ENCODE peak calls at places on chromosomes 11 and 22, in ten cellular contexts. Q, O, D, T, R, H, E, W, P and F are unnamed samples.

GRCh38 chr11:113862430-113862829 is 12.9 kb downstream of the USP28 start:
- DNase-seq in O (no peak), Q (no peak), P (peak), W (no peak), R (no peak), H (no peak), T (no peak), E (no peak), D (peak), F (no peak)

GRCh38 chr11:125670131-125670530 is 10.5 kb downstream of the ACRV1 start:
- DNase-seq in T (no peak), D (no peak), H (no peak), R (no peak), W (no peak), P (no peak), O (no peak), Q (no peak), E (no peak), F (no peak)

GRCh38 chr22:24965822-24966626 is 13.5 kb downstream of the KIAA1671 start:
- DNase-seq in R (peak), H (peak), T (no peak), W (no peak), E (no peak), O (no peak), D (no peak), Q (no peak), P (peak), F (peak)

GRCh38 chr22:31789803-31790202 is 36.0 kb downstream of the DEPDC5 start:
- DNase-seq in D (no peak), P (no peak), R (no peak), O (no peak), H (no peak), W (no peak), E (no peak), Q (no peak), T (no peak), F (no peak)

GRCh38 chr11:123216249-123216648 is 21.2 kb upstream of the CLMP start:
- DNase-seq in T (no peak), Q (no peak), R (no peak), D (no peak), O (no peak), W (no peak), P (no peak), H (peak), E (no peak), F (no peak)

GRCh38 chr22:25165785-25166184 is 33.9 kb upstream of the CRYBB3 start:
- DNase-seq in E (no peak), W (no peak), P (no peak), D (no peak), Q (no peak), O (no peak), T (no peak), R (no peak), H (no peak), F (no peak)

GRCh38 chr22:42978453-42979103 is 36.4 kb downstream of the PACSIN2 start:
- DNase-seq in P (peak), H (no peak), T (no peak), R (no peak), O (no peak), W (no peak), Q (peak), E (no peak), D (peak), F (no peak)

GRCh38 chr11:371051-371450 is 1.8 kb downstream of the B4GALNT4 start:
- DNase-seq in O (no peak), E (no peak), W (no peak), H (no peak), R (no peak), D (no peak), P (no peak), T (no peak), Q (no peak), F (no peak)

GRCh38 chr22:28930357-28931007 is 47.1 kb downstream of the ZNRF3 start:
- DNase-seq in W (no peak), Q (no peak), H (no peak), T (no peak), O (no peak), D (no peak), P (peak), R (no peak), E (no peak), F (no peak)

GRCh38 chr11:12674936-12675696 is 895 bp downstream of the TEAD1 start:
- DNase-seq in Q (peak), P (no peak), O (peak), R (peak), E (peak), H (no peak), T (no peak), W (peak), D (peak), F (peak)

GRCh38 chr11:9906043-9906791 is 242.3 kb downstream of the SWAP70 start:
- DNase-seq in H (no peak), R (no peak), D (peak), T (peak), W (no peak), Q (peak), O (no peak), P (peak), E (no peak), F (no peak)

GRCh38 chr11:88280673-88281316 is 56.7 kb downstream of the CTSC start:
- DNase-seq in W (no peak), P (no peak), H (no peak), R (no peak), Q (no peak), D (peak), O (no peak), E (no peak), T (no peak), F (no peak)

GRCh38 chr22:49976439-49977175 is 16.0 kb downstream of the PIM3 start:
- DNase-seq in H (no peak), W (peak), E (peak), R (peak), P (no peak), Q (no peak), T (no peak), D (no peak), O (no peak), F (no peak)

GRCh38 chr22:20483771-20484170 is 11.8 kb downstream of the KLHL22 start:
- DNase-seq in D (no peak), R (no peak), Q (no peak), P (no peak), W (no peak), O (no peak), E (no peak), H (no peak), T (no peak), F (no peak)

GRCh38 chr11:12103411-12104225 is 6.8 kb upstream of the MICAL2 start:
- DNase-seq in Q (no peak), W (no peak), D (no peak), P (peak), T (no peak), O (no peak), H (no peak), R (no peak), E (no peak), F (no peak)

GRCh38 chr11:57571631-57572030 is 4.2 kb upstream of the UBE2L6 start:
- DNase-seq in P (no peak), O (no peak), D (no peak), H (no peak), Q (no peak), E (no peak), W (no peak), T (no peak), R (no peak), F (no peak)

GRCh38 chr22:26033071-26033470 is 136.2 kb upstream of the SEZ6L start:
- DNase-seq in Q (no peak), R (no peak), O (no peak), D (no peak), W (no peak), E (no peak), H (no peak), P (no peak), T (no peak), F (no peak)

GRCh38 chr22:33210129-33210784 is 152.1 kb upstream of the SYN3 start:
- DNase-seq in T (peak), O (no peak), D (peak), H (peak), E (peak), W (peak), P (peak), R (peak), Q (peak), F (peak)

GRCh38 chr11:104164028-104164520 is at the start of gene PDGFD:
- DNase-seq in W (peak), D (peak), R (peak), O (peak), H (peak), P (peak), E (peak), T (peak), Q (peak), F (peak)

GRCh38 chr11:123377355-123377754 is 52.7 kb upstream of the GRAMD1B start:
- DNase-seq in P (no peak), Q (no peak), E (no peak), D (no peak), T (no peak), R (no peak), O (no peak), H (no peak), W (no peak), F (no peak)

GRCh38 chr11:96105197-96105895 is 181.4 kb upstream of the MTMR2 start:
- DNase-seq in Q (peak), W (no peak), H (no peak), P (peak), T (no peak), D (peak), O (no peak), R (no peak), E (no peak), F (no peak)

GRCh38 chr11:84865257-84865656 is 761.9 kb downstream of the DLG2 start:
- DNase-seq in T (no peak), Q (no peak), E (no peak), P (peak), R (no peak), H (no peak), D (peak), O (no peak), W (no peak), F (no peak)

GRCh38 chr11:440065-441042 is 1.5 kb downstream of the ANO9 start:
- DNase-seq in P (no peak), R (peak), E (no peak), W (no peak), Q (no peak), T (no peak), O (no peak), H (peak), D (peak), F (no peak)

GRCh38 chr11:45366839-45367238 is 80.7 kb upstream of the SYT13 start:
- DNase-seq in P (no peak), R (no peak), D (no peak), H (no peak), Q (no peak), T (no peak), O (no peak), E (no peak), W (no peak), F (no peak)

GRCh38 chr11:67287355-67288197 is 1.5 kb upstream of the ANKRD13D start:
- DNase-seq in O (no peak), P (no peak), T (no peak), W (no peak), Q (no peak), R (no peak), D (no peak), E (no peak), H (no peak), F (no peak)

GRCh38 chr22:44722611-44723010 is 20.6 kb downstream of the PRR5 start:
- DNase-seq in P (no peak), O (no peak), E (no peak), H (no peak), D (no peak), R (no peak), T (no peak), Q (no peak), W (no peak), F (no peak)

GRCh38 chr11:115362997-115363396 is 141.2 kb downstream of the CADM1 start:
- DNase-seq in P (no peak), H (no peak), D (no peak), Q (no peak), O (no peak), T (no peak), E (no peak), W (no peak), R (no peak), F (no peak)

GRCh38 chr11:8045839-8046238 is 35.2 kb upstream of the TUB start:
- DNase-seq in D (no peak), O (no peak), H (no peak), Q (no peak), E (no peak), T (no peak), P (no peak), W (no peak), R (no peak), F (no peak)

GRCh38 chr22:29473001-29473400 is 7.0 kb upstream of the NEFH start:
- DNase-seq in Q (no peak), W (no peak), D (no peak), R (peak), T (no peak), H (no peak), O (no peak), P (no peak), E (no peak), F (no peak)

GRCh38 chr11:97454988-97455387 is 1065.2 kb downstream of the JRKL start:
- DNase-seq in E (no peak), R (peak), O (peak), H (no peak), W (no peak), T (peak), P (peak), Q (no peak), D (peak), F (peak)

GRCh38 chr11:6022954-6023353 is 7.6 kb downstream of the OR56A1 start:
- DNase-seq in T (no peak), W (no peak), O (peak), D (peak), E (no peak), P (peak), Q (peak), H (no peak), R (peak), F (peak)

GRCh38 chr11:116928845-116929244 is 91.4 kb upstream of the APOA1 start:
- DNase-seq in D (no peak), R (no peak), O (no peak), T (no peak), E (no peak), Q (no peak), P (no peak), W (no peak), H (no peak), F (no peak)

GRCh38 chr22:43320943-43321900 is 21.9 kb downstream of the SCUBE1 start:
- DNase-seq in Q (no peak), R (no peak), T (no peak), D (no peak), W (no peak), E (no peak), H (no peak), P (no peak), O (no peak), F (no peak)

GRCh38 chr11:17734986-17735822 is 623 bp downstream of the KCNC1 start:
- DNase-seq in W (peak), R (peak), H (peak), O (no peak), T (peak), Q (peak), P (peak), D (peak), E (peak), F (peak)

GRCh38 chr22:29987143-29987542 is 93.1 kb upstream of the HORMAD2 start:
- DNase-seq in W (no peak), H (no peak), O (no peak), D (no peak), R (no peak), Q (no peak), P (no peak), T (no peak), E (no peak), F (peak)

GRCh38 chr11:44973634-44974401 is 23.1 kb upstream of the TP53I11 start:
- DNase-seq in T (no peak), O (no peak), P (no peak), R (no peak), D (no peak), E (no peak), H (no peak), Q (no peak), W (no peak), F (no peak)